ENCODE peak calls at places on chromosomes 1 and 21, in five cellular contexts. G is thoracic aorta, S is fibroblast of mammary gland, V is H7, B is upper lobe of right lung. F is an unnamed sample.
A peak's percentile ranks its signal among the peaks of the same experiment; 100 is the strongest.

GRCh38 chr1:171670739-171671138 is 18.3 kb upstream of the MYOC start:
- DNase-seq in G (no peak), S (no peak), V (no peak), B (no peak), F (no peak)

GRCh38 chr1:231684333-231685244 is 58.0 kb downstream of the DISC1 start:
- DNase-seq in G (no peak), S (no peak), V (no peak), B (no peak), F (no peak)

GRCh38 chr1:169812131-169812530 is 17.4 kb upstream of the METTL18 start:
- DNase-seq in G (no peak), S (no peak), V (no peak), B (no peak), F (no peak)

GRCh38 chr21:46605759-46606426 is 1.0 kb upstream of the S100B start:
- DNase-seq in G (no peak), S (no peak), V (no peak), B (peak; percentile 74), F (no peak)

GRCh38 chr1:26020390-26020789 is 1.2 kb upstream of the EXTL1 start:
- DNase-seq in G (no peak), S (peak; percentile 26), V (no peak), B (no peak), F (no peak)

GRCh38 chr1:204382714-204383083 is 23.0 kb upstream of the PLEKHA6 start:
- DNase-seq in G (no peak), S (no peak), V (no peak), B (no peak), F (no peak)

GRCh38 chr1:84736944-84737343 is 46.7 kb upstream of the SSX2IP start:
- DNase-seq in G (no peak), S (no peak), V (no peak), B (no peak), F (no peak)

GRCh38 chr1:168206111-168206510 is 19.7 kb upstream of the SFT2D2 start:
- DNase-seq in G (no peak), S (peak; percentile 54), V (no peak), B (no peak), F (no peak)

GRCh38 chr1:118136511-118136937 is 48.5 kb downstream of the SPAG17 start:
- DNase-seq in G (no peak), S (peak; percentile 90), V (no peak), B (no peak), F (no peak)

GRCh38 chr1:57036896-57037295 is 71.1 kb upstream of the C8B start:
- DNase-seq in G (no peak), S (no peak), V (no peak), B (no peak), F (no peak)

GRCh38 chr1:53732409-53732808 is 6.6 kb downstream of the GLIS1 start:
- DNase-seq in G (no peak), S (no peak), V (no peak), B (no peak), F (no peak)

GRCh38 chr1:209899948-209900347 is 38.1 kb upstream of the SYT14 start:
- DNase-seq in G (no peak), S (no peak), V (peak; percentile 80), B (no peak), F (no peak)

GRCh38 chr1:176691251-176692228 is 228.6 kb downstream of the PAPPA2 start:
- DNase-seq in G (no peak), S (peak; percentile 76), V (peak; percentile 6), B (no peak), F (peak; percentile 42)

GRCh38 chr1:168428063-168428731 is 115.6 kb downstream of the XCL2 start:
- DNase-seq in G (no peak), S (peak; percentile 71), V (peak; percentile 57), B (no peak), F (peak; percentile 63)

GRCh38 chr1:100879422-100879821 is 15.2 kb downstream of the EXTL2 start:
- DNase-seq in G (no peak), S (no peak), V (no peak), B (no peak), F (peak; percentile 36)

GRCh38 chr1:12326986-12327385 is 97.2 kb downstream of the VPS13D start:
- DNase-seq in G (no peak), S (no peak), V (no peak), B (no peak), F (no peak)

GRCh38 chr1:8863712-8864324 is 14.7 kb downstream of the ENO1 start:
- DNase-seq in G (no peak), S (no peak), V (no peak), B (no peak), F (no peak)

GRCh38 chr1:104132386-104132973 is 382.8 kb downstream of the AMY1C start:
- DNase-seq in G (no peak), S (peak; percentile 0), V (peak; percentile 7), B (no peak), F (peak; percentile 7)

GRCh38 chr1:220224033-220224432 is 48.2 kb downstream of the RAB3GAP2 start:
- DNase-seq in G (no peak), S (no peak), V (no peak), B (no peak), F (no peak)

GRCh38 chr1:212970085-212970484 is 19.7 kb downstream of the VASH2 start:
- DNase-seq in G (no peak), S (no peak), V (no peak), B (no peak), F (no peak)

GRCh38 chr1:6513296-6513928 is 21.9 kb upstream of the PLEKHG5 start:
- DNase-seq in G (no peak), S (no peak), V (peak; percentile 44), B (no peak), F (no peak)

GRCh38 chr1:18883079-18883478 is 19.3 kb downstream of the ALDH4A1 start:
- DNase-seq in G (no peak), S (no peak), V (no peak), B (no peak), F (no peak)

GRCh38 chr1:33762099-33762830 is 101.6 kb upstream of the HMGB4 start:
- DNase-seq in G (no peak), S (peak; percentile 81), V (no peak), B (no peak), F (no peak)

GRCh38 chr1:203475012-203475981 is at the start of gene PRELP:
- DNase-seq in G (no peak), S (no peak), V (peak; percentile 91), B (no peak), F (peak; percentile 60)

GRCh38 chr21:44064852-44065403 is 42.3 kb upstream of the PWP2 start:
- DNase-seq in G (no peak), S (no peak), V (no peak), B (no peak), F (no peak)

GRCh38 chr1:6106321-6106731 is 60.6 kb downstream of the KCNAB2 start:
- DNase-seq in G (no peak), S (no peak), V (no peak), B (no peak), F (no peak)

GRCh38 chr1:176521211-176521610 is 58.2 kb downstream of the PAPPA2 start:
- DNase-seq in G (no peak), S (no peak), V (no peak), B (no peak), F (no peak)

GRCh38 chr21:46080171-46081021 is 17.5 kb upstream of the COL6A2 start:
- DNase-seq in G (no peak), S (no peak), V (no peak), B (peak; percentile 60), F (peak; percentile 13)

GRCh38 chr1:97073936-97074335 is 352.4 kb downstream of the PTBP2 start:
- DNase-seq in G (no peak), S (no peak), V (no peak), B (no peak), F (no peak)

GRCh38 chr1:161379071-161379470 is 11.4 kb upstream of the CFAP126 start:
- DNase-seq in G (no peak), S (peak; percentile 73), V (no peak), B (no peak), F (peak; percentile 47)

GRCh38 chr21:31444061-31444460 is 100.0 kb upstream of the TIAM1 start:
- DNase-seq in G (no peak), S (peak; percentile 24), V (no peak), B (no peak), F (peak; percentile 60)

DNA sequence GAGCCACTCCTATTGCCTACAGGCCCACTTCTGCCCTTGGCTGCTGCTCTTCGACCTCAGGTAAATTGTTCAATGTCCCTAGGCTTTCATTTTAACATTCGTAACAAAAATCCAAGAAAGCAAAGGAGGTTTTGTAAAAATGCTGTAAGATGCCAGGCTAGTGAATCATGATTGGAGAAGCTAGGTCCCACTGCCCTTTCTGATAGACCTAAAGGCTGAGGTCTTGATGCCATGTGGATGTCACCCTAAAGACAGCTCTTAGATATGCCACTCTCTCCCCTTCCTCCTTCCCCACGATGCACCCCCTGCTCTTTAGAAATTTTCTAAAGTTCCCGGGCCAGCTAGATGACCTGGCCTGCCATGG is 9.9 kb upstream of the TMEM39B start:
- DNase-seq in G (no peak), S (no peak), V (no peak), B (no peak), F (no peak)
- H3K4me3 ChIP-seq in G (no peak overlapping the region), S (no peak overlapping the region), V (no peak overlapping the region), B (no peak overlapping the region), F (no peak overlapping the region)

DNA sequence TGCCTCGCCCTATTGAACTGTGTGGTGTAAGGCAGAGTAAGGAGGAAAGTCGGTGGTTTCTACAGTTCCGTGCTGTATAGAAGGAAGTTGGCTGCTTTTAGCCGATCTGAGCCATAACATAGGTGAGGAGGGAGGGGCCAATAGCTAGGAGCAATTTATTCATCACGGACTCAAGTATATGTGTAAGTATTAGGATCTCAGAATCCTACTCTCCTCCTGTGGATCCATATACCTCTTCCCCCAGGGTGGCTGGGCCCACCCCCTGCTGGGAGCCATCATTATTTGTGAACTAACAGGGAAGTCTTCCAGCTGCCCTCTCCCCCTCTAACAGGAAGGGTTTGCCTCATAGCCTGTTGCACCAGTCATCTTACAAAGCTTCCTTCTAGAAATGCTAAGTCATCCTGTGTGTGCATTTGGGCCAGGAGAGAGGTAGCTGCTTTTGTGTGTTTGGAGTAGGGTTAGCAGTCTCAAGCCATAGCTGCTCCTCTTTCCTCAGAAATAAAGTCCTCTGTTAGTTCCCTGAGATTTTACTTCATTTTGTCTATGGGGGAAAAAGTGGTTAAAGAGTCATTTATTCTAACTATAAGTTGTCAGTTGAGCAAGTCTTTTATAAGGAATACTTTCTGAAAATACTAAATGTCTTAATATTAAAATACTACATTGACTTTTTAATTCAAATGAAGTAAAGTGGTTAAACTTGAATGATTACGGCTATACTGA is 14.9 kb upstream of the CENPS start:
- DNase-seq in G (no peak), S (peak; percentile 69), V (peak; percentile 40), B (no peak), F (no peak)
- H3K4me3 ChIP-seq in G (no peak overlapping the region), S (no peak overlapping the region), V (no peak overlapping the region), B (no peak overlapping the region), F (no peak overlapping the region)

DNA sequence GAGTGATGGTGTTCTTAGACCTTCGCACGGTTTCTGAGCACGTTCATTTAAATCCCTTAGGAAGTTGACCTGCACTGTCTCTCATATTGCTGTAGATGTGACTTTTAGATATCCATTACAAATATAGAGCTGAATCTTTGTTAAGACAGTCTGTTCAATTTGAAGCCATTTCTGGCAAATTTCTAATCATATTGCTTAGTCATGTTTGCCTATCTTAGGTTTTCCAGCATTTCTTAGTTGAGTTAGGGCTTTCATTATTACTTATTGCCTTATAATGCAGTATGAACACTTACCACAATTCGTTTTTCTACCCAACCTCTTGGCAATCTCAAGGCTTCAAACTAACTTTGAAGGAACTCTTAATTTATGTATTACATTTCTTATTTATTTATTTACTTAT is 78.5 kb upstream of the PGD start:
- DNase-seq in G (no peak), S (no peak), V (no peak), B (no peak), F (no peak)
- H3K4me3 ChIP-seq in G (no peak overlapping the region), S (no peak overlapping the region), V (no peak overlapping the region), B (no peak overlapping the region), F (no peak overlapping the region)

GRCh38 chr1:42847721-42848470 is 1.5 kb downstream of the ZNF691 start:
- DNase-seq in G (no peak), S (no peak), V (no peak), B (no peak), F (no peak)
- H3K4me3 ChIP-seq in G (no peak overlapping the region), S (no peak overlapping the region), V (no peak overlapping the region), B (peak overlapping the region; percentile 98), F (peak overlapping the region; percentile 60)

F was measured in cardiac muscle cell.